ENCODE peak calls at places on chromosomes 2 and 18, in ten cellular contexts. D is spleen; G is hippocampal formation; V is stimulated activated effector memory CD8-positive, alpha-beta T cell treated with anti-CD3 and anti-CD28 coated beads, Interleukin-12 subunit alpha, Interleukin-12 subunit beta, amount 100 ng/mL, for 72 hours; S is activated effector memory CD4-positive, alpha-beta T cell treated with Interleukin-2 at 50 U/mL for 16 hours; O is NCI-H1092 treated with DMSO at 0.1 percent for 48 hours; J is caudate nucleus; I is H7; K is CD4-positive, alpha-beta T cell; R is A549. A is an unnamed sample.

GRCh38 chr2:135471106-135471505 is 59.9 kb downstream of the ZRANB3 start:
- DNase-seq in D (no peak), G (no peak), V (no peak), S (no peak), O (no peak), J (no peak), I (no peak), K (no peak), R (no peak), A (no peak)

GRCh38 chr2:172103471-172104292 is 982 bp upstream of the DLX2 start:
- DNase-seq in D (peak; percentile 95), G (peak; percentile 62), V (peak; percentile 70), S (no peak), O (peak; percentile 64), J (no peak), I (peak; percentile 89), K (peak; percentile 50), R (peak; percentile 77), A (peak; percentile 56)

GRCh38 chr2:106664669-106665068 is 177.5 kb downstream of the CD8B2 start:
- DNase-seq in D (no peak), G (no peak), V (no peak), S (no peak), O (no peak), J (no peak), I (no peak), K (no peak), R (no peak), A (no peak)

GRCh38 chr2:26245231-26245732 is 543 bp downstream of the HADHB start:
- DNase-seq in D (peak; percentile 87), G (no peak), V (no peak), S (no peak), O (no peak), J (no peak), I (peak; percentile 40), K (peak; percentile 29), R (peak; percentile 21), A (peak; percentile 21)

GRCh38 chr18:43876286-43877082 is 599.2 kb upstream of the SYT4 start:
- DNase-seq in D (no peak), G (no peak), V (no peak), S (no peak), O (no peak), J (no peak), I (no peak), K (no peak), R (no peak), A (no peak)

GRCh38 chr2:43100883-43101662 is 125.3 kb downstream of the ZFP36L2 start:
- DNase-seq in D (peak; percentile 79), G (peak; percentile 93), V (no peak), S (no peak), O (peak; percentile 21), J (peak; percentile 92), I (peak; percentile 96), K (no peak), R (no peak), A (no peak)

GRCh38 chr18:10142496-10143160 is 228.8 kb downstream of the VAPA start:
- DNase-seq in D (no peak), G (no peak), V (no peak), S (no peak), O (no peak), J (no peak), I (no peak), K (no peak), R (peak; percentile 20), A (no peak)

GRCh38 chr18:50461251-50461650 is 86.4 kb downstream of the SKA1 start:
- DNase-seq in D (no peak), G (no peak), V (no peak), S (no peak), O (no peak), J (no peak), I (no peak), K (no peak), R (no peak), A (no peak)

GRCh38 chr18:47680488-47680887 is 250.0 kb downstream of the SMAD2 start:
- DNase-seq in D (no peak), G (no peak), V (no peak), S (no peak), O (no peak), J (no peak), I (no peak), K (no peak), R (no peak), A (no peak)

GRCh38 chr2:31414601-31415241 is at the start of gene XDH:
- DNase-seq in D (no peak), G (no peak), V (no peak), S (no peak), O (no peak), J (no peak), I (no peak), K (no peak), R (no peak), A (no peak)

GRCh38 chr18:58135806-58136331 is 91.8 kb downstream of the NEDD4L start:
- DNase-seq in D (no peak), G (peak; percentile 61), V (peak; percentile 21), S (no peak), O (peak; percentile 58), J (peak; percentile 8), I (peak; percentile 84), K (peak; percentile 15), R (peak; percentile 61), A (peak; percentile 10)

GRCh38 chr2:44949329-44950151 is 8.0 kb downstream of the SIX3 start:
- DNase-seq in D (peak; percentile 64), G (no peak), V (no peak), S (no peak), O (no peak), J (peak; percentile 22), I (peak; percentile 93), K (no peak), R (no peak), A (no peak)

GRCh38 chr2:147829106-147829505 is 15.7 kb upstream of the ACVR2A start:
- DNase-seq in D (no peak), G (no peak), V (no peak), S (no peak), O (no peak), J (no peak), I (no peak), K (no peak), R (no peak), A (no peak)